ENCODE peak calls at places on chromosomes 11 and 22, in seven cellular contexts. M is T-helper 2 cell, L is smooth muscle cell of the brain vasculature, R is transverse colon, F is GM12865, Y is Calu3, E is EH. Z is an unnamed sample.

GRCh38 chr11:134349802-134350355 is 18.1 kb downstream of the GLB1L2 start:
- DNase-seq in M (no peak), L (no peak), R (peak; percentile 4), F (no peak), Y (no peak), E (no peak), Z (no peak)

GRCh38 chr22:27226666-27227065 is 569.3 kb downstream of the MIAT start:
- DNase-seq in M (no peak), L (no peak), R (no peak), F (no peak), Y (no peak), E (peak; percentile 67), Z (peak; percentile 73)

GRCh38 chr11:109326781-109327180 is 95.2 kb upstream of the C11orf87 start:
- DNase-seq in M (no peak), L (no peak), R (no peak), F (no peak), Y (no peak), E (no peak), Z (no peak)

GRCh38 chr11:12045914-12046635 is 37.6 kb upstream of the DKK3 start:
- DNase-seq in M (no peak), L (no peak), R (no peak), F (no peak), Y (no peak), E (peak; percentile 36), Z (no peak)

GRCh38 chr11:120188831-120189455 is 21.9 kb upstream of the OAF start:
- DNase-seq in M (no peak), L (no peak), R (no peak), F (no peak), Y (no peak), E (no peak), Z (no peak)

GRCh38 chr22:38413085-38414008 is 41.7 kb downstream of the KCNJ4 start:
- DNase-seq in M (no peak), L (no peak), R (peak; percentile 46), F (no peak), Y (no peak), E (peak; percentile 36), Z (no peak)

GRCh38 chr11:70867661-70868060 is 384.7 kb downstream of the SHANK2 start:
- DNase-seq in M (no peak), L (no peak), R (no peak), F (no peak), Y (no peak), E (no peak), Z (no peak)

GRCh38 chr22:29626497-29627195 is 23.2 kb downstream of the NF2 start:
- DNase-seq in M (no peak), L (no peak), R (no peak), F (no peak), Y (peak; percentile 30), E (peak; percentile 91), Z (peak; percentile 94)

GRCh38 chr22:30438559-30438958 is 13.0 kb downstream of the MTFP1 start:
- DNase-seq in M (no peak), L (no peak), R (peak; percentile 29), F (no peak), Y (no peak), E (no peak), Z (no peak)

GRCh38 chr11:103215812-103216211 is 106.6 kb downstream of the DYNC2H1 start:
- DNase-seq in M (no peak), L (no peak), R (no peak), F (no peak), Y (no peak), E (no peak), Z (peak; percentile 7)

GRCh38 chr11:29310706-29311342 is 706.0 kb downstream of the KCNA4 start:
- DNase-seq in M (no peak), L (no peak), R (no peak), F (no peak), Y (no peak), E (peak; percentile 44), Z (peak; percentile 50)

GRCh38 chr22:40753114-40753513 is 66.0 kb downstream of the SLC25A17 start:
- DNase-seq in M (no peak), L (no peak), R (no peak), F (no peak), Y (no peak), E (no peak), Z (no peak)

GRCh38 chr11:2451916-2452694 is 7.3 kb downstream of the KCNQ1 start:
- DNase-seq in M (no peak), L (no peak), R (no peak), F (no peak), Y (no peak), E (no peak), Z (no peak)

GRCh38 chr11:20192641-20193040 is 32.4 kb upstream of the DBX1 start:
- DNase-seq in M (no peak), L (no peak), R (no peak), F (no peak), Y (no peak), E (no peak), Z (no peak)

GRCh38 chr11:78801161-78801884 is 226.7 kb upstream of the NARS2 start:
- DNase-seq in M (no peak), L (peak; percentile 90), R (peak; percentile 37), F (no peak), Y (no peak), E (peak; percentile 98), Z (peak; percentile 98)

GRCh38 chr11:35981581-35981980 is 37.7 kb downstream of the LDLRAD3 start:
- DNase-seq in M (no peak), L (no peak), R (no peak), F (no peak), Y (no peak), E (no peak), Z (peak; percentile 75)

GRCh38 chr11:125978171-125978570 is 32.3 kb downstream of the VSIG10L2 start:
- DNase-seq in M (no peak), L (no peak), R (no peak), F (no peak), Y (no peak), E (no peak), Z (no peak)

GRCh38 chr11:3154001-3154599 is 11.0 kb downstream of the OSBPL5 start:
- DNase-seq in M (no peak), L (no peak), R (no peak), F (no peak), Y (no peak), E (no peak), Z (peak; percentile 34)

GRCh38 chr11:116895053-116895757 is 57.8 kb upstream of the APOA1 start:
- DNase-seq in M (no peak), L (no peak), R (peak; percentile 15), F (peak; percentile 7), Y (no peak), E (peak; percentile 19), Z (peak; percentile 22)

GRCh38 chr11:113082501-113082900 is 121.3 kb downstream of the NCAM1 start:
- DNase-seq in M (no peak), L (no peak), R (no peak), F (no peak), Y (no peak), E (no peak), Z (no peak)

GRCh38 chr11:119320593-119321524 is 3.9 kb upstream of the MCAM start:
- DNase-seq in M (no peak), L (no peak), R (peak; percentile 72), F (peak; percentile 92), Y (peak; percentile 23), E (peak; percentile 82), Z (peak; percentile 61)